ENCODE peak calls at places on chromosomes 6 and 20, in four cellular contexts. L is HCT116, P is H1, J is K562. R is an unnamed sample. For H3K27me3, the result is how much of the 10 kb centered on the place peaks cover.

GRCh38 chr6:90375681-90376439 is 79.2 kb upstream of the BACH2 start:
- DNase-seq in L (no peak), P (no peak), J (no peak), R (no peak)

GRCh38 chr6:168895102-168895812 is 358.4 kb downstream of the THBS2 start:
- DNase-seq in L (peak), P (no peak), J (peak), R (peak)

GRCh38 chr6:106913676-106914280 is 60.8 kb downstream of the CD24 start:
- DNase-seq in L (no peak), P (no peak), J (no peak), R (no peak)

GRCh38 chr20:44495802-44496481 is 20.3 kb downstream of the TTPAL start:
- DNase-seq in L (peak), P (no peak), J (no peak), R (peak)

GRCh38 chr6:34573567-34574183 is 17.5 kb upstream of the SPDEF start:
- DNase-seq in L (no peak), P (no peak), J (no peak), R (no peak)

GRCh38 chr20:5080384-5080877 is 39.3 kb downstream of the PCNA start:
- DNase-seq in L (no peak), P (no peak), J (no peak), R (no peak)

GRCh38 chr6:24918641-24919403 is 16.9 kb downstream of the RIPOR2 start:
- DNase-seq in L (no peak), P (no peak), J (no peak), R (no peak)

GRCh38 chr6:41689171-41690008 is 46.0 kb downstream of the TFEB start:
- DNase-seq in L (no peak), P (no peak), J (no peak), R (no peak)

GRCh38 chr20:40955326-40955725 is 73.3 kb upstream of the TOP1 start:
- DNase-seq in L (no peak), P (no peak), J (no peak), R (no peak)

GRCh38 chr20:40953856-40954255 is 74.8 kb upstream of the TOP1 start:
- DNase-seq in L (no peak), P (no peak), J (no peak), R (no peak)

GRCh38 chr20:40952231-40952630 is 76.4 kb upstream of the TOP1 start:
- DNase-seq in L (no peak), P (no peak), J (no peak), R (no peak)

GRCh38 chr20:40956503-40956902 is 72.1 kb upstream of the TOP1 start:
- DNase-seq in L (no peak), P (no peak), J (no peak), R (no peak)

GRCh38 chr20:40954521-40955165 is 74.0 kb upstream of the TOP1 start:
- DNase-seq in L (no peak), P (no peak), J (no peak), R (no peak)
- H3K27me3 ChIP-seq in L (under half), P (under half), J (under half), R (under half)

GRCh38 chr20:38969708-38970107 is 7.6 kb downstream of the DHX35 start:
- DNase-seq in L (no peak), P (no peak), J (no peak), R (no peak)
- H3K27ac ChIP-seq in L (no peak), P (no peak), J (no peak), R (no peak)

DNA sequence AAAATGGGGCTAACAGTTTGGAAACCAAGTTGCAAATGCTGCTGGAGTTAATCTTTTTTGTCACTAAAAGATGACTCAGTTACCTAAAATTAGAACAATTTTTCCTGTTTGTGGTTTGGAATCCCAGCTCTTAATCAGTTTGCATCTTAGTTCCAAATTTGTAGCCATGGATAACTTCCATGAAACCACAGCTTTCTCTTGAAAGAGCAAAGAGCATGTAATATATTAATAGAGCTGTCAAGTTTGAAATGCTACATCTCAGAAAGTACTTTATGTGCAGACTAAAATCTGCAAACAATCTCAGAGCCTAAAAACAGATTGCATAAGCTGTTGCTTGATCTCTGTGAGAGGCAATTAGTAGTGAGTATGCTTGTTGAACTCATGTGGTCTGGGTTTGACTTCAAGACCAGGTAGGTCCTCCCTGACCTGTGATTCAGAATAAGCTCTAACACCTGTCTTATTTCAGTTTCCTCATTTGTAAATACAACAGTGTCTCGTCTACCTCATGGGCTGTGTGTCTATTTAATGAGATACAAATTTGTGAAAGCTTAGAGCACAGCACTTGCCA is 23.5 kb downstream of the DHX35 start:
- DNase-seq in L (no peak), P (no peak), J (no peak), R (no peak)
- TF ChIP-seq SIN3A in L (no peak), P (no peak), J (no peak), R (no peak)

DNA sequence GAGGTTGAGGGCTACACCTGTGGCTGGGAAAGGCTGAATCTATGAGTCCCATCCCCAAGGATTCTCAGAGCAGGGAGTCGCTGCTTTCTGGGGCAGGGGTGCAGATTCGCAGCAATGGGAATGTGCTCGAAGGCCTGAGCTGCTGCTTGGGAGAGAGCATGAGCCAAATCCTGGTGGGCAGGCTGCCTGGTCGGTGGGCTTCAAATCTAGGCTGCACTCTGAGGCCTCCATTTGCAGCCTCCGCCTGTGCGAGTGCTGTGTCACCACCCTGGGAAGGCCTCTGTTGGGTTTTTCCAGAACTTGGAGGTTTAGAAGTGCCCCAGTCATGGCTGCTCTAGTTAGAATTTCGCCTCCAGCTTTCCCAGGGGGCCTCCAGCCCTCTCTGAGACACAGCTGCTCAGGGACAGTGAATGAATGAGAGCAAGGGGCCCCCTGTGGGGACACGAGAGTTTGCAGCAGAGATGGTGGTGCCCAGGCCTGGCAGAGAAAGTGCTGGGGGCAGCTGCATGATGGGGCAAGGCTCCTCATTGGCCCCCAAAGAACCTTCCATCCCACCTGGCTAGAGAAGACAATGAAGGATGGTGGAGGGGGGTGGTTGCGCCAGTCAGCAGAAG is 31.1 kb upstream of the RNF24 start:
- DNase-seq in L (no peak), P (no peak), J (no peak), R (no peak)
- H3K27me3 ChIP-seq in L (half or more), P (under half), J (under half), R (under half)

GRCh38 chr20:62837790-62838458 is 21.1 kb downstream of the COL9A3 start:
- DNase-seq in L (no peak), P (no peak), J (no peak), R (no peak)
- H3K27ac ChIP-seq in L (no peak), P (no peak), J (no peak), R (no peak)

GRCh38 chr6:139711714-139712585 is 337.5 kb upstream of the CITED2 start:
- DNase-seq in L (no peak), P (no peak), J (no peak), R (no peak)
- TF ChIP-seq SIN3A in L (no peak), P (no peak), J (no peak), R (no peak)

DNA sequence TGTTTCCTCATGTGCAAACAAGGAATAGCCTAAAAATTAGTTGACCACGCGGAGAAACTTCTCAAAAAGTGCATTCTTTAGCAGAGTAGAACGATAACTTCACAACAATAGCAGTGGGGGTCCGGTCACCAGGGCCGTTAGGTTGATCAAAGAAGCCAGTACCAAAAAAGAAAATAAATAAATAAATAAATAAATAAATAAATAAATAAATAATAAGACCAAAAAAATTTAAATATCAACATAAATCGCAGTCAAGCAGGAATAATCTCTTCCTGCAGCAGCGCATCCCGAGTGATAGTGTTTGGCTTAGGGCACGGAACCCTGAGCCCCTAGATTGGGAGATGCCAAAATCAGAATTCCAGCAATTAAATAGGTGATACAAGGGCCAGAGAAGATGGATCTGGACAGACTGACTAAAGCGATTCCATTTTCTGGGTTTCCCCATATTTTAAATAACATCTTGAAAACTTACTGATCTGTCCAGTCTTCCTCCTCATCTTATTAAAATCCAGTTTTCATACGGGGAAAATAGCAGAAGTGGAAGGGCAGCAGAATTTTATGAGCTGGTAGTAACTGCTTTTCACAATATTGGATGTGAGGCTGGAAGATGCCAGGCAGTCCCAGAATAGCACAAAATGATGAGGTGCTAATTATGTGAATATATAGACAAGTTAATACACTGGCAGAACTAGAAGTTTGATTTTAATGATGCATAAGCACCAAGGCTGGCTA is 4.5 kb upstream of the OLIG3 start:
- DNase-seq in L (no peak), P (no peak), J (no peak), R (no peak)
- H3K27me3 ChIP-seq in L (under half), P (half or more), J (under half), R (under half)

DNA sequence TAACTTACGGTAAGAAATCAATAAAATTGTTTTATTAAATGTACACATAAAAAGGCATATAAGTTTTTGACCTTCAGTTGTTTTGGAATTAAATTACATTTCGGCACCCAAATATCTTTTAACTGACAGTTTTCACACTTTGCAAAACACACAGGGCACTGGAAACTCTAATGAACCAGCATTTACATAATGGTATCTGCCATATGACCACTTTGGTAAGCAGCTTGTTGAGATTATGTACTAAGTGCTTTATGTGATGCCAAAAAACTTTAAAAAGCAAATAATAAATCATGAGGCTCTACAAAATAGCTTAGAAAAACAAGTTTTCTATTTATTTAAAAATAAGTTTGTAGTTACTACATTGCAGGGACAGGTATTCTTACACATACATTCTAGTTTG is 68.2 kb downstream of the IRAK1BP1 start:
- DNase-seq in L (no peak), P (no peak), J (no peak), R (no peak)
- H3K27ac ChIP-seq in L (no peak), P (no peak), J (no peak), R (no peak)

DNA sequence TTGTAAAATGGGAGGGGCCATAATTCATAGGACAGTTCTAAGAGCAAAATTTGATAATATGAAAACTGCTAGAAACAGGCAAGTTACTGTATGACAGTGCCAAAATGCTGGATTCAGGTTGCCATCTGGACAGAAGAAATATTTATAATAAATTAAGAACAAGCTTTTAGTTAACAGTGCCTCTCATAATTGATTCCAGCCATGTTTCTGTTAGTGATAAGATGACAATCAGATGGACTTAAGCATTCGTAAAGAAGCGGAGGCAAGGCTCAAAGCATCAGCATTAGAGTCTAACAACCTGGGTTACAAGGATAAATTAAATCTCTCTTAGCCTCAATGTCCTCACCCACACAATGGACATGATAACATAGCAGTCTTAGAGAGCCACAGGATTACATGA is 61.0 kb downstream of the SESN1 start:
- DNase-seq in L (no peak), P (no peak), J (no peak), R (no peak)
- TF ChIP-seq SIN3A in L (no peak), P (no peak), J (no peak), R (no peak)

GRCh38 chr6:8672882-8673281 is 237.5 kb upstream of the SLC35B3 start:
- DNase-seq in L (no peak), P (no peak), J (no peak), R (no peak)
- H3K27me3 ChIP-seq in L (under half), P (under half), J (under half), R (under half)

R was measured in Panc1.